ENCODE peak calls at places on chromosomes 13 and 19, in seven cellular contexts. L is HAP-1, Y is tibial nerve, F is AG08395, W is aorta, C is HFFc6, A is WTC11. R is an unnamed sample.
A peak's percentile ranks its signal among the peaks of the same experiment; 100 is the strongest.

GRCh38 chr13:30576528-30576927 is 41.2 kb upstream of the USPL1 start:
- DNase-seq in L (no peak), Y (peak; percentile 16), F (no peak), W (no peak), C (peak; percentile 43), A (no peak), R (no peak)

GRCh38 chr13:59834801-59835200 is 328.9 kb downstream of the DIAPH3 start:
- DNase-seq in L (no peak), Y (no peak), F (peak; percentile 50), W (no peak), C (peak; percentile 47), A (no peak), R (no peak)

GRCh38 chr13:114043421-114044053 is 69.7 kb upstream of the C13orf46 start:
- DNase-seq in L (peak; percentile 28), Y (peak; percentile 67), F (peak; percentile 86), W (no peak), C (no peak), A (no peak), R (no peak)

GRCh38 chr13:20828540-20829364 is 55.0 kb upstream of the EEF1AKMT1 start:
- DNase-seq in L (peak; percentile 55), Y (peak; percentile 70), F (peak; percentile 41), W (no peak), C (peak; percentile 63), A (no peak), R (no peak)

GRCh38 chr19:38650911-38651584 is 3.6 kb downstream of the ACTN4 start:
- DNase-seq in L (no peak), Y (peak; percentile 61), F (peak; percentile 77), W (no peak), C (peak; percentile 68), A (no peak), R (no peak)

GRCh38 chr13:111114362-111115050 is 604 bp upstream of the ARHGEF7 start:
- DNase-seq in L (peak; percentile 48), Y (peak; percentile 17), F (peak; percentile 60), W (peak; percentile 90), C (peak; percentile 38), A (peak; percentile 44), R (no peak)

GRCh38 chr19:4068058-4068966 is 1.6 kb upstream of the ZBTB7A start:
- DNase-seq in L (no peak), Y (no peak), F (no peak), W (no peak), C (no peak), A (no peak), R (no peak)

GRCh38 chr13:106010836-106011235 is 524.6 kb downstream of the EFNB2 start:
- DNase-seq in L (no peak), Y (no peak), F (no peak), W (no peak), C (no peak), A (no peak), R (no peak)

GRCh38 chr13:75633285-75633684 is 2.8 kb upstream of the LMO7 start:
- DNase-seq in L (no peak), Y (no peak), F (peak; percentile 73), W (no peak), C (peak; percentile 98), A (no peak), R (no peak)

GRCh38 chr19:38290631-38291147 is 13.4 kb upstream of the C19orf33 start:
- DNase-seq in L (no peak), Y (no peak), F (peak; percentile 94), W (no peak), C (peak; percentile 93), A (no peak), R (no peak)

GRCh38 chr13:42076309-42076713 is 27.9 kb downstream of the DGKH start:
- DNase-seq in L (no peak), Y (no peak), F (no peak), W (no peak), C (no peak), A (no peak), R (no peak)

GRCh38 chr13:20721454-20722357 is 18.2 kb downstream of the IL17D start:
- DNase-seq in L (no peak), Y (peak; percentile 38), F (peak; percentile 14), W (peak; percentile 87), C (peak; percentile 56), A (peak; percentile 62), R (no peak)

GRCh38 chr19:48968813-48969218 is 3.7 kb downstream of the FTL start:
- DNase-seq in L (no peak), Y (no peak), F (no peak), W (no peak), C (no peak), A (no peak), R (no peak)

GRCh38 chr13:83883061-83883523 is 818 bp upstream of the SLITRK1 start:
- DNase-seq in L (no peak), Y (no peak), F (no peak), W (no peak), C (no peak), A (no peak), R (no peak)

GRCh38 chr19:1237754-1238372 is at the start of gene CBARP:
- DNase-seq in L (peak; percentile 79), Y (no peak), F (peak; percentile 43), W (no peak), C (no peak), A (peak; percentile 54), R (no peak)

GRCh38 chr19:33403973-33404304 is 30.4 kb downstream of the CEBPG start:
- DNase-seq in L (no peak), Y (no peak), F (no peak), W (no peak), C (no peak), A (no peak), R (no peak)